ENCODE peak calls at places on chromosome 10, in five cellular contexts. I is IMR-90, A is epithelial cell of esophagus, B is spleen, Y is BE2C. Z is an unnamed sample.

GRCh38 chr10:130025326-130025725 is 61.3 kb upstream of the EBF3 start:
- DNase-seq in Y (no peak), A (no peak), I (no peak), B (no peak), Z (no peak)

GRCh38 chr10:5461914-5462840 is 37.2 kb downstream of the CALML5 start:
- DNase-seq in A (peak), I (peak), B (no peak), Y (no peak), Z (peak)

GRCh38 chr10:110399163-110400094 is 94.7 kb upstream of the SMNDC1 start:
- DNase-seq in I (peak), B (no peak), Y (no peak), A (peak), Z (peak)

GRCh38 chr10:29771376-29771775 is 136.6 kb upstream of the SVIL start:
- DNase-seq in Y (no peak), A (peak), B (no peak), I (no peak), Z (peak)

GRCh38 chr10:95327367-95327766 is 36.6 kb upstream of the PDLIM1 start:
- DNase-seq in A (peak), I (peak), B (no peak), Y (no peak), Z (peak)

GRCh38 chr10:73827346-73828089 is 16.1 kb upstream of the NDST2 start:
- DNase-seq in B (no peak), Y (no peak), A (peak), I (no peak), Z (no peak)

GRCh38 chr10:12418725-12419278 is 69.5 kb downstream of the CAMK1D start:
- DNase-seq in I (no peak), A (no peak), Y (no peak), B (peak), Z (no peak)

GRCh38 chr10:102691701-102692100 is 22.5 kb downstream of the ARL3 start:
- DNase-seq in A (no peak), I (peak), Y (no peak), B (no peak), Z (peak)

GRCh38 chr10:75469018-75469616 is 37.7 kb downstream of the LRMDA start:
- DNase-seq in Y (no peak), A (peak), B (no peak), I (peak), Z (peak)

GRCh38 chr10:100334762-100335161 is 4.7 kb upstream of the PKD2L1 start:
- DNase-seq in B (no peak), Y (no peak), A (no peak), I (no peak), Z (no peak)

GRCh38 chr10:118672766-118673715 is 77.6 kb upstream of the PRLHR start:
- DNase-seq in I (no peak), B (no peak), Y (no peak), A (no peak), Z (no peak)

GRCh38 chr10:47268696-47269095 is 31.3 kb upstream of the GDF10 start:
- DNase-seq in A (no peak), I (no peak), B (no peak), Y (no peak), Z (no peak)

GRCh38 chr10:1230138-1230537 is 174.0 kb downstream of the WDR37 start:
- DNase-seq in I (no peak), Y (no peak), A (no peak), B (peak), Z (no peak)

GRCh38 chr10:69497611-69498390 is 46.5 kb downstream of the TSPAN15 start:
- DNase-seq in I (no peak), B (peak), A (no peak), Y (no peak), Z (no peak)

GRCh38 chr10:34677591-34677990 is 137.5 kb downstream of the PARD3 start:
- DNase-seq in I (no peak), Y (no peak), B (no peak), A (no peak), Z (no peak)

GRCh38 chr10:35178305-35178704 is 51.7 kb downstream of the CREM start:
- DNase-seq in Y (no peak), A (no peak), B (no peak), I (no peak), Z (no peak)

GRCh38 chr10:64753516-64753915 is 1232.3 kb downstream of the REEP3 start:
- DNase-seq in A (no peak), B (no peak), Y (no peak), I (no peak), Z (no peak)

GRCh38 chr10:93821051-93821772 is 63.5 kb downstream of the LGI1 start:
- DNase-seq in I (peak), A (peak), B (no peak), Y (no peak), Z (peak)

GRCh38 chr10:22363305-22363704 is 18.0 kb downstream of the SPAG6 start:
- DNase-seq in I (no peak), B (no peak), A (no peak), Y (no peak), Z (no peak)

GRCh38 chr10:1426786-1427185 is 310.5 kb downstream of the ADARB2 start:
- DNase-seq in Y (no peak), I (no peak), B (no peak), A (no peak), Z (no peak)

GRCh38 chr10:86413046-86413728 is 46.6 kb upstream of the GRID1 start:
- DNase-seq in Y (no peak), I (peak), A (no peak), B (no peak), Z (peak)

GRCh38 chr10:96532523-96532922 is 18.8 kb upstream of the TLL2 start:
- DNase-seq in Y (no peak), A (no peak), I (peak), B (no peak), Z (no peak)

GRCh38 chr10:48444861-48445841 is 138.7 kb downstream of the MAPK8 start:
- DNase-seq in A (peak), B (peak), Y (peak), I (no peak), Z (no peak)

GRCh38 chr10:78972160-78972946 is 96.4 kb upstream of the ZMIZ1 start:
- DNase-seq in I (peak), A (no peak), Y (no peak), B (no peak), Z (peak)

GRCh38 chr10:63376560-63377304 is 89.0 kb downstream of the JMJD1C start:
- DNase-seq in A (peak), I (peak), Y (no peak), B (no peak), Z (peak)

GRCh38 chr10:63501954-63502353 is 19.2 kb upstream of the REEP3 start:
- DNase-seq in I (no peak), Y (no peak), A (no peak), B (no peak), Z (no peak)

GRCh38 chr10:114453576-114453975 is 49.3 kb upstream of the AFAP1L2 start:
- DNase-seq in I (no peak), Y (no peak), A (no peak), B (no peak), Z (no peak)

GRCh38 chr10:6044060-6044459 is 18.1 kb downstream of the IL2RA start:
- DNase-seq in A (no peak), I (no peak), B (no peak), Y (no peak), Z (no peak)

GRCh38 chr10:53841746-53842145 is 959.3 kb downstream of the PCDH15 start:
- DNase-seq in B (no peak), A (no peak), I (no peak), Y (no peak), Z (no peak)

GRCh38 chr10:53840668-53841067 is 960.4 kb downstream of the PCDH15 start:
- DNase-seq in B (no peak), Y (no peak), A (no peak), I (no peak), Z (no peak)

GRCh38 chr10:53836638-53837037 is 964.4 kb downstream of the PCDH15 start:
- DNase-seq in I (no peak), B (no peak), A (peak), Y (no peak), Z (peak)

GRCh38 chr10:53843691-53844362 is 957.2 kb downstream of the PCDH15 start:
- DNase-seq in A (peak), B (no peak), I (no peak), Y (no peak), Z (no peak)

GRCh38 chr10:53839437-53840039 is 961.5 kb downstream of the PCDH15 start:
- DNase-seq in A (peak), I (peak), B (no peak), Y (no peak), Z (peak)
- TF ChIP-seq CTCF in A (peak), I (peak), B (peak), Y (peak), Z (peak)

DNA sequence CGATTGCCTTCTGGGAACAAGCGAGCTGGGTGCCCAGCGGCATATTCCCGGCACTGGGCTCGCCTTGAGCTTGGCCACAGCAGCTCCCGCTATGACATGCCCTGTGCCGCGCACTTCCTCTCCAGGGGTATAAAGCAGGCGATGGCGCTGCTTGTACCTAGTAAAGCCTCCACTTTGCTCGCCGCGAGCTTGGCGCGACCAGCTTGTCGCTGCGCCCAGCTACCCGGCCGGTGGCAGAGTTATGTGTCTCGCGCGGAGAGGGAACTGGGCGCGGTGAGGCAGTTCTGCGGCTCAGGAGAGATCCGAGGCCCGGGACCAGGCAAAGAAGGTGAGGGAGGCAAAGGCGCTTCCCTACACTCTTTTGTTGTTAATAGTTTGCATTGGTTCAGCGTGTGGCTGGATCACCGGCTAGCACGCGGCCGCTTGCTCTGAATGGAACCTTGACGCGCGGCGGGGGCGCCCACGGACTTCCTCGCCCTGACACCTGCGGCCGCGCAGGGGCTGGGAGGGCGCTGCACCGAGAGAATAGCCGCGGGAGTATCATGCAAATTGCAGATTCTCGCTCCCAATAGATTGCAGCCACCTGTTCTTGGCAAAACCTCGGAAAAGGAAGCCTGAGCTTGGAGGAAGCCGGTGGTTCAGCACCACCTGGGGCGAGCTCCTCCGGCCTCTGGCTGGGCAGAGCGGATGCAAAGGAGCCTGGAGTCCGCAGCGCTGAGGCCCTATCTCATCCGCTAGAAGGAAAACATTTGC is 3.0 kb upstream of the BUB3 start:
- DNase-seq in I (peak), A (peak), B (peak), Y (no peak), Z (no peak)
- H3K4me3 ChIP-seq in I (no peak), A (peak), B (peak), Y (no peak), Z (no peak)

GRCh38 chr10:127492607-127493250 is 56.4 kb upstream of the NPS start:
- DNase-seq in Y (no peak), B (no peak), A (peak), I (no peak), Z (no peak)
- TF ChIP-seq CTCF in Y (no peak), B (no peak), A (no peak), I (no peak), Z (peak)

DNA sequence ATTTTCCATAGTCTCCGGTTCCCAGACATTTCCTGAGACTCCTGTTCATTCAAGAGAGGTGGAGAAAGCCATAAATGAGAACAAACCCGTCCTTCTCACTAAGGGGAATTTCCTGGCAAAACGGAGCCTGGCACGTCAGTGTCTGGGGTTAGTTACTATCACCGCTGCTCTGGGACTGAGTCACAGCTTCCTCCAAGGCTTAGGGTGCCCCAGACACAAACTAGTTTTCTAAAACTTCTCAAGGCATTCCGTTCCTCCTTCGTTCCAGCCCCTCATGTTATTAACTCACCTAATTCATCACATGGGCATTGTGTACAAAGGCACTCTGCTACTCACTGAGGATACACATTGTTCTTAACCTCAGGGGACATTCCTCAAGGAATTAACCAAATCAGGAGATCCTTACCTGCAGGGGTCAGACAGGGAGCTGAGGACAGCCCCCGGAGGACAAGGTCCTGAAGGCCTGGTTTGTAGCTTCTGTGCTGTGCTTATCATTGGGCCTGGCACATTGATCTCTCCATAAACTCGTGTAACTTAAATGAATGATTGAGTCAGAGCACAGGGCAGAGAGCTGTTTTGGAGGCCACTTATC is 103.0 kb upstream of the KLF6 start:
- DNase-seq in Y (no peak), I (peak), A (peak), B (no peak), Z (peak)
- H3K4me3 ChIP-seq in Y (no peak), I (no peak), A (no peak), B (no peak), Z (no peak)

Z was measured in cardiac fibroblast.